ENCODE peak calls at places on chromosomes 13 and 19, in six cellular contexts. I, Z, P, D, W and Q are unnamed samples.

GRCh38 chr19:51660975-51661600 is 14.5 kb upstream of the SIGLEC14 start:
- DNase-seq in I (peak), Z (no peak), P (peak), D (no peak), W (peak), Q (no peak)

GRCh38 chr13:66780814-66781213 is 449.3 kb downstream of the PCDH9 start:
- DNase-seq in I (no peak), Z (no peak), P (no peak), D (no peak), W (no peak), Q (no peak)

GRCh38 chr13:104315606-104316005 is 1249.4 kb upstream of the SLC10A2 start:
- DNase-seq in I (no peak), Z (no peak), P (no peak), D (no peak), W (no peak), Q (no peak)

GRCh38 chr13:111401755-111402154 is 81.3 kb downstream of the TEX29 start:
- DNase-seq in I (no peak), Z (no peak), P (no peak), D (no peak), W (no peak), Q (no peak)

GRCh38 chr19:2032296-2032941 is 16.9 kb upstream of the BTBD2 start:
- DNase-seq in I (peak), Z (no peak), P (peak), D (peak), W (no peak), Q (no peak)

GRCh38 chr13:50928088-50928487 is 18.5 kb downstream of the RNASEH2B start:
- DNase-seq in I (no peak), Z (no peak), P (no peak), D (no peak), W (no peak), Q (no peak)

GRCh38 chr13:105177265-105177900 is 1358.1 kb downstream of the EFNB2 start:
- DNase-seq in I (no peak), Z (no peak), P (no peak), D (no peak), W (no peak), Q (no peak)

GRCh38 chr13:27542220-27542619 is 78.1 kb downstream of the LNX2 start:
- DNase-seq in I (no peak), Z (no peak), P (no peak), D (no peak), W (no peak), Q (no peak)

GRCh38 chr19:57302020-57302465 is 18.2 kb upstream of the ZNF543 start:
- DNase-seq in I (peak), Z (no peak), P (no peak), D (no peak), W (no peak), Q (no peak)

GRCh38 chr13:19053561-19053960 is 128.1 kb downstream of the TUBA3C start:
- DNase-seq in I (no peak), Z (no peak), P (no peak), D (no peak), W (no peak), Q (no peak)

GRCh38 chr19:54390942-54391577 is 24.2 kb upstream of the TTYH1 start:
- DNase-seq in I (no peak), Z (no peak), P (peak), D (no peak), W (peak), Q (no peak)

GRCh38 chr13:67120872-67121531 is 109.1 kb downstream of the PCDH9 start:
- DNase-seq in I (no peak), Z (no peak), P (no peak), D (no peak), W (no peak), Q (no peak)

GRCh38 chr13:57123660-57124059 is 17.1 kb upstream of the PRR20A start:
- DNase-seq in I (no peak), Z (no peak), P (no peak), D (no peak), W (no peak), Q (no peak)

GRCh38 chr19:50728084-50728737 is 5.0 kb downstream of the CLEC11A start:
- DNase-seq in I (peak), Z (no peak), P (peak), D (no peak), W (peak), Q (no peak)

GRCh38 chr13:91133941-91134772 is 213.3 kb upstream of the MIR17HG start:
- DNase-seq in I (no peak), Z (no peak), P (peak), D (no peak), W (peak), Q (no peak)

GRCh38 chr19:44796701-44797115 is 12.2 kb upstream of the BCAM start:
- DNase-seq in I (no peak), Z (no peak), P (peak), D (no peak), W (no peak), Q (no peak)

GRCh38 chr19:28257396-28257795 is 955.6 kb downstream of the UQCRFS1 start:
- DNase-seq in I (no peak), Z (no peak), P (no peak), D (no peak), W (no peak), Q (no peak)

GRCh38 chr19:42563352-42564210 is 31.1 kb downstream of the CEACAM8 start:
- DNase-seq in I (no peak), Z (no peak), P (peak), D (no peak), W (no peak), Q (peak)

GRCh38 chr19:19064811-19065745 is 1.3 kb downstream of the SLC25A42 start:
- DNase-seq in I (no peak), Z (no peak), P (no peak), D (no peak), W (no peak), Q (no peak)

GRCh38 chr19:33502991-33503790 is 18.4 kb downstream of the PEPD start:
- DNase-seq in I (no peak), Z (no peak), P (no peak), D (no peak), W (no peak), Q (no peak)

GRCh38 chr19:7533281-7533819 is 2.2 kb upstream of the PNPLA6 start:
- DNase-seq in I (peak), Z (no peak), P (no peak), D (peak), W (no peak), Q (no peak)

GRCh38 chr19:17871878-17872250 is at the start of gene SLC5A5:
- DNase-seq in I (no peak), Z (no peak), P (no peak), D (no peak), W (no peak), Q (no peak)

GRCh38 chr13:26601669-26602068 is 44.2 kb downstream of the WASF3 start:
- DNase-seq in I (no peak), Z (no peak), P (no peak), D (no peak), W (no peak), Q (no peak)

GRCh38 chr13:91184244-91184926 is 163.1 kb upstream of the MIR17HG start:
- DNase-seq in I (no peak), Z (no peak), P (no peak), D (no peak), W (no peak), Q (no peak)

GRCh38 chr13:76380436-76381065 is 505.7 kb downstream of the KCTD12 start:
- DNase-seq in I (no peak), Z (no peak), P (no peak), D (no peak), W (no peak), Q (no peak)

GRCh38 chr13:100951031-100951430 is 276.4 kb upstream of the TMTC4 start:
- DNase-seq in I (no peak), Z (no peak), P (no peak), D (no peak), W (no peak), Q (no peak)